ENCODE peak calls at places on chromosomes 4 and X, in eight cellular contexts. One of them, this sample, is unnamed.

GRCh38 chr4:169070895-169071218 is 60.8 kb upstream of the CBR4 start:
- DNase-seq in neural progenitor cell: no peak
- DNase-seq in HL-60: no peak
- DNase-seq in upper lobe of right lung: no peak
- DNase-seq in cardiac muscle cell: peak
- DNase-seq in tibial artery: no peak
- DNase-seq in mammary epithelial cell: peak
- DNase-seq in thoracic aorta: no peak
- DNase-seq in this sample: no peak

GRCh38 chr4:147336252-147336651 is 144.6 kb upstream of the EDNRA start:
- DNase-seq in thoracic aorta: no peak
- DNase-seq in neural progenitor cell: no peak
- DNase-seq in upper lobe of right lung: no peak
- DNase-seq in mammary epithelial cell: peak
- DNase-seq in HL-60: no peak
- DNase-seq in tibial artery: no peak
- DNase-seq in cardiac muscle cell: peak
- DNase-seq in this sample: no peak

GRCh38 chr4:114026447-114026846 is 47.0 kb upstream of the ARSJ start:
- DNase-seq in neural progenitor cell: no peak
- DNase-seq in cardiac muscle cell: no peak
- DNase-seq in HL-60: no peak
- DNase-seq in upper lobe of right lung: no peak
- DNase-seq in mammary epithelial cell: no peak
- DNase-seq in thoracic aorta: no peak
- DNase-seq in tibial artery: no peak
- DNase-seq in this sample: no peak

GRCh38 chr4:187744911-187745310 is 250.7 kb upstream of the ZFP42 start:
- DNase-seq in HL-60: no peak
- DNase-seq in thoracic aorta: no peak
- DNase-seq in mammary epithelial cell: no peak
- DNase-seq in upper lobe of right lung: no peak
- DNase-seq in neural progenitor cell: no peak
- DNase-seq in cardiac muscle cell: no peak
- DNase-seq in tibial artery: no peak
- DNase-seq in this sample: no peak

GRCh38 chrX:17361620-17362019 is 13.4 kb upstream of the NHS start:
- DNase-seq in upper lobe of right lung: no peak
- DNase-seq in cardiac muscle cell: no peak
- DNase-seq in tibial artery: no peak
- DNase-seq in thoracic aorta: no peak
- DNase-seq in HL-60: no peak
- DNase-seq in neural progenitor cell: peak
- DNase-seq in mammary epithelial cell: no peak
- DNase-seq in this sample: no peak

GRCh38 chrX:30615229-30615628 is 37.7 kb upstream of the TASL start:
- DNase-seq in mammary epithelial cell: peak
- DNase-seq in tibial artery: no peak
- DNase-seq in HL-60: no peak
- DNase-seq in neural progenitor cell: no peak
- DNase-seq in upper lobe of right lung: no peak
- DNase-seq in cardiac muscle cell: peak
- DNase-seq in thoracic aorta: no peak
- DNase-seq in this sample: no peak

GRCh38 chr4:2267320-2267811 is 5.5 kb upstream of the MXD4 start:
- DNase-seq in HL-60: no peak
- DNase-seq in tibial artery: no peak
- DNase-seq in upper lobe of right lung: no peak
- DNase-seq in mammary epithelial cell: no peak
- DNase-seq in neural progenitor cell: no peak
- DNase-seq in thoracic aorta: no peak
- DNase-seq in cardiac muscle cell: no peak
- DNase-seq in this sample: no peak

GRCh38 chrX:78321809-78322208 is 5.6 kb downstream of the CYSLTR1 start:
- DNase-seq in upper lobe of right lung: no peak
- DNase-seq in tibial artery: peak
- DNase-seq in HL-60: peak
- DNase-seq in thoracic aorta: no peak
- DNase-seq in mammary epithelial cell: no peak
- DNase-seq in cardiac muscle cell: no peak
- DNase-seq in neural progenitor cell: no peak
- DNase-seq in this sample: no peak

GRCh38 chr4:87058272-87059073 is 123.7 kb downstream of the AFF1 start:
- DNase-seq in cardiac muscle cell: no peak
- DNase-seq in tibial artery: no peak
- DNase-seq in thoracic aorta: no peak
- DNase-seq in HL-60: no peak
- DNase-seq in mammary epithelial cell: peak
- DNase-seq in upper lobe of right lung: peak
- DNase-seq in neural progenitor cell: peak
- DNase-seq in this sample: no peak

GRCh38 chr4:110501826-110502225 is 25.9 kb downstream of the ENPEP start:
- DNase-seq in mammary epithelial cell: peak
- DNase-seq in HL-60: no peak
- DNase-seq in upper lobe of right lung: no peak
- DNase-seq in tibial artery: no peak
- DNase-seq in cardiac muscle cell: peak
- DNase-seq in thoracic aorta: no peak
- DNase-seq in neural progenitor cell: no peak
- DNase-seq in this sample: no peak

GRCh38 chrX:115017455-115017854 is at the start of gene IL13RA2:
- DNase-seq in neural progenitor cell: no peak
- DNase-seq in thoracic aorta: no peak
- DNase-seq in cardiac muscle cell: no peak
- DNase-seq in HL-60: no peak
- DNase-seq in tibial artery: no peak
- DNase-seq in upper lobe of right lung: no peak
- DNase-seq in mammary epithelial cell: no peak
- DNase-seq in this sample: no peak

GRCh38 chr4:122663814-122664610 is 43.1 kb upstream of the IL21 start:
- DNase-seq in cardiac muscle cell: no peak
- DNase-seq in HL-60: no peak
- DNase-seq in neural progenitor cell: no peak
- DNase-seq in mammary epithelial cell: no peak
- DNase-seq in thoracic aorta: no peak
- DNase-seq in upper lobe of right lung: no peak
- DNase-seq in tibial artery: no peak
- DNase-seq in this sample: no peak

GRCh38 chr4:181909368-181909767 is 333.8 kb upstream of the TENM3 start:
- DNase-seq in upper lobe of right lung: no peak
- DNase-seq in cardiac muscle cell: peak
- DNase-seq in mammary epithelial cell: peak
- DNase-seq in HL-60: no peak
- DNase-seq in thoracic aorta: no peak
- DNase-seq in tibial artery: no peak
- DNase-seq in neural progenitor cell: no peak
- DNase-seq in this sample: no peak

GRCh38 chrX:155056471-155056870 is 14.5 kb downstream of the CMC4 start:
- DNase-seq in thoracic aorta: no peak
- DNase-seq in neural progenitor cell: no peak
- DNase-seq in mammary epithelial cell: no peak
- DNase-seq in HL-60: no peak
- DNase-seq in tibial artery: no peak
- DNase-seq in cardiac muscle cell: no peak
- DNase-seq in upper lobe of right lung: no peak
- DNase-seq in this sample: no peak

GRCh38 chr4:168654206-168655174 is 157.6 kb downstream of the PALLD start:
- DNase-seq in HL-60: no peak
- DNase-seq in mammary epithelial cell: peak
- DNase-seq in thoracic aorta: no peak
- DNase-seq in cardiac muscle cell: no peak
- DNase-seq in upper lobe of right lung: no peak
- DNase-seq in tibial artery: no peak
- DNase-seq in neural progenitor cell: no peak
- DNase-seq in this sample: no peak

GRCh38 chr4:8244001-8244757 is 25.4 kb upstream of the HTRA3 start:
- DNase-seq in thoracic aorta: no peak
- DNase-seq in upper lobe of right lung: no peak
- DNase-seq in HL-60: no peak
- DNase-seq in cardiac muscle cell: no peak
- DNase-seq in neural progenitor cell: no peak
- DNase-seq in mammary epithelial cell: no peak
- DNase-seq in tibial artery: no peak
- DNase-seq in this sample: peak

GRCh38 chr4:8248091-8248490 is 21.5 kb upstream of the HTRA3 start:
- DNase-seq in neural progenitor cell: no peak
- DNase-seq in cardiac muscle cell: peak
- DNase-seq in HL-60: no peak
- DNase-seq in mammary epithelial cell: no peak
- DNase-seq in thoracic aorta: no peak
- DNase-seq in upper lobe of right lung: no peak
- DNase-seq in tibial artery: no peak
- DNase-seq in this sample: no peak

GRCh38 chr4:8247047-8247930 is 22.3 kb upstream of the HTRA3 start:
- DNase-seq in HL-60: no peak
- DNase-seq in neural progenitor cell: no peak
- DNase-seq in mammary epithelial cell: no peak
- DNase-seq in thoracic aorta: no peak
- DNase-seq in tibial artery: no peak
- DNase-seq in upper lobe of right lung: peak
- DNase-seq in cardiac muscle cell: peak
- DNase-seq in this sample: peak

GRCh38 chr4:8244931-8245460 is 24.6 kb upstream of the HTRA3 start:
- DNase-seq in upper lobe of right lung: no peak
- DNase-seq in mammary epithelial cell: no peak
- DNase-seq in tibial artery: no peak
- DNase-seq in neural progenitor cell: no peak
- DNase-seq in HL-60: no peak
- DNase-seq in cardiac muscle cell: no peak
- DNase-seq in thoracic aorta: no peak
- DNase-seq in this sample: peak

GRCh38 chr4:8245879-8246833 is 23.4 kb upstream of the HTRA3 start:
- DNase-seq in cardiac muscle cell: no peak
- DNase-seq in neural progenitor cell: no peak
- DNase-seq in tibial artery: no peak
- DNase-seq in upper lobe of right lung: peak
- DNase-seq in HL-60: no peak
- DNase-seq in thoracic aorta: no peak
- DNase-seq in mammary epithelial cell: no peak
- DNase-seq in this sample: peak
- H3K27ac ChIP-seq in cardiac muscle cell: no peak
- H3K27ac ChIP-seq in neural progenitor cell: no peak
- H3K27ac ChIP-seq in tibial artery: no peak
- H3K27ac ChIP-seq in upper lobe of right lung: peak
- H3K27ac ChIP-seq in HL-60: peak
- H3K27ac ChIP-seq in thoracic aorta: no peak
- H3K27ac ChIP-seq in mammary epithelial cell: no peak
- H3K27ac ChIP-seq in this sample: no peak

GRCh38 chr4:59814402-59814801 is 1385.7 kb upstream of the ADGRL3 start:
- DNase-seq in upper lobe of right lung: no peak
- DNase-seq in thoracic aorta: no peak
- DNase-seq in HL-60: no peak
- DNase-seq in neural progenitor cell: no peak
- DNase-seq in tibial artery: no peak
- DNase-seq in mammary epithelial cell: no peak
- DNase-seq in cardiac muscle cell: no peak
- DNase-seq in this sample: no peak

DNA sequence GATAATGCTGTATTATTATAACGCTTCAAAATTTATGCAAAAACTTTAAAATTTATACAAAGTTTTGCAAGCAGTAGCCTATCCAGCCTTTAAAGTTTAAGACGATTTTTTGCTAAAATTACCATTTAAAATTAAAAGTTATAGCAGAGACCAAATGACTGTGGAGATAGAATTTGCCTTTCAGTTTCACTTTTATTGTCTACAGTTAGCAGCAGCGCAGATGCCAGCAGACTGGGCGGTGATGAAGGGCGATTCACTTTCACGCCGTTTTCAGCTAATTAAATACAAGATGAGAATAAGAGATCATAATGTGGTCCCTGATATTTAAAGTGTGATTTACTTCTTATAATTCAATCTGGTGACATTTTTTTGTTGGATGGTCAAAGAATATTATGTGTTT is 1381.5 kb upstream of the ADGRL3 start:
- DNase-seq in HL-60: no peak
- DNase-seq in upper lobe of right lung: no peak
- DNase-seq in neural progenitor cell: no peak
- DNase-seq in mammary epithelial cell: no peak
- DNase-seq in tibial artery: no peak
- DNase-seq in cardiac muscle cell: no peak
- DNase-seq in thoracic aorta: no peak
- DNase-seq in this sample: no peak
- H3K4me3 ChIP-seq in HL-60: no peak
- H3K4me3 ChIP-seq in upper lobe of right lung: peak
- H3K4me3 ChIP-seq in neural progenitor cell: no peak
- H3K4me3 ChIP-seq in mammary epithelial cell: no peak
- H3K4me3 ChIP-seq in tibial artery: no peak
- H3K4me3 ChIP-seq in cardiac muscle cell: no peak
- H3K4me3 ChIP-seq in thoracic aorta: no peak
- H3K4me3 ChIP-seq in this sample: no peak

DNA sequence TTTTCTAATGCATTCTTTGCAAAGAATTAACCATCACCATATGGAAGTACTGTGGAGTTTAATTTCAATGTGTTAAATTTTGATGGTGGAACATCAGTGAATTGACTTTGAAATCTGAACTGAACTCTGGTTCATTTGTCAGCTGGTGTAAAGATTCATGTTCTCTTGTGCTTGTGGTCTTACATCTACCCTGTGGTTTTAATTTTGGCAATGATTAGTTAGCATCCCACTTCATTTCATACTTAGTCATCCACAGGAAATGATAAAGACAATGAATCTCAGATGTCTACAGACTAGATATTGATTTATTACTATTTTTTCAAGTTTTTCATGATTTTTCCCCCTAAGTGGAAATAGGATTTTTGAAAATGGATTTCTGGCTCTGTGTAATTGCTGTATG is 77.9 kb downstream of the GRID2 start:
- DNase-seq in thoracic aorta: no peak
- DNase-seq in cardiac muscle cell: peak
- DNase-seq in neural progenitor cell: no peak
- DNase-seq in tibial artery: no peak
- DNase-seq in upper lobe of right lung: no peak
- DNase-seq in mammary epithelial cell: peak
- DNase-seq in HL-60: no peak
- DNase-seq in this sample: no peak
- TF ChIP-seq CTCF in thoracic aorta: no peak
- TF ChIP-seq CTCF in cardiac muscle cell: no peak
- TF ChIP-seq CTCF in neural progenitor cell: no peak
- TF ChIP-seq CTCF in tibial artery: no peak
- TF ChIP-seq CTCF in upper lobe of right lung: no peak
- TF ChIP-seq CTCF in mammary epithelial cell: no peak
- TF ChIP-seq CTCF in HL-60: no peak
- TF ChIP-seq CTCF in this sample: no peak

DNA sequence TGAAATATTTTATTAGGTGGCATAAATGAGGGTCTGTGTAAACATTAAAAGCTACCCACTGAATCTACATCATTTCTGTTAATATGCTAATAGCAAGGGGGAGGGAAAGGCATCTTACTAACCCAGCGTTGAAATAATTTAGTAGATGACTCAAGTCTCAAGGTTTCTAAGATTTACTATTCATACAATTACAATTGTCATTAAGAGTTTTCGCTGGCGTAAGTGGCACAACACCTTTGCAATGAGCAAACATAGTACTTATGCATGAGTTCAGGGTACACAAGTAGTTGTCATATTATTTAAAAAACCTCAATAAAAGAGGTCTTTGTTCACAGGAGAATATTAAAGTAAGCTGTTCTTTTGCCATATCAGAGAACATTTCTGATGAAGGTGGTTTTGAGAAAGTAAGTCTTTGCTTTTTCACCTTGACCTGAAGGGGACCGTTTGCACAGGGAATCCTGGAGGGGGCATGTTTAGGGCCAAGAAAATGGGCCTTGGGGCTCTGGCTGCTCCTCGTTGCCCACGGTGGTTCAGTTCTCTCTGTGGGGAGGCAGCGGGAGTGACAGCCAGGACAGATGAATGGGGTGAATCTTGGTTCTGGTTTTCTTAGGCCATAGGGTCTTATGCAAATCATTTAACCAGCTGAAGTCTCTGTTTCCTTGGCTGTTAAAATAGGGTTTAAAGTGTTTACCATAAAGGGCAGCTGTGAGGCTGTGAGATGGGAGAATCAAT is 4.4 kb upstream of the RHOH start:
- DNase-seq in neural progenitor cell: no peak
- DNase-seq in mammary epithelial cell: no peak
- DNase-seq in cardiac muscle cell: no peak
- DNase-seq in upper lobe of right lung: no peak
- DNase-seq in thoracic aorta: no peak
- DNase-seq in tibial artery: no peak
- DNase-seq in HL-60: no peak
- DNase-seq in this sample: no peak
- H3K27ac ChIP-seq in neural progenitor cell: no peak
- H3K27ac ChIP-seq in mammary epithelial cell: no peak
- H3K27ac ChIP-seq in cardiac muscle cell: no peak
- H3K27ac ChIP-seq in upper lobe of right lung: no peak
- H3K27ac ChIP-seq in thoracic aorta: no peak
- H3K27ac ChIP-seq in tibial artery: no peak
- H3K27ac ChIP-seq in HL-60: no peak
- H3K27ac ChIP-seq in this sample: no peak